ENCODE peak calls at places on chromosomes 5 and 9, in nine cellular contexts. One of them, this sample, is unnamed.

GRCh38 chr5:137802282-137803210 is 48.4 kb upstream of the HNRNPA0 start:
- DNase-seq in iPS-NIHi11: no peak
- DNase-seq in NCI-H1105: no peak
- DNase-seq in CD4-positive, alpha-beta T cell: no peak
- DNase-seq in WTC11: no peak
- DNase-seq in SHP77: no peak
- DNase-seq in Right ventricle myocardium superior: no peak
- DNase-seq in HT-29: no peak
- DNase-seq in anterior cingulate cortex: no peak
- DNase-seq in this sample: no peak

GRCh38 chr9:33649463-33649862 is 125.4 kb downstream of the ANKRD18B start:
- DNase-seq in iPS-NIHi11: no peak
- DNase-seq in NCI-H1105: no peak
- DNase-seq in CD4-positive, alpha-beta T cell: no peak
- DNase-seq in WTC11: no peak
- DNase-seq in SHP77: no peak
- DNase-seq in Right ventricle myocardium superior: no peak
- DNase-seq in HT-29: no peak
- DNase-seq in anterior cingulate cortex: no peak
- DNase-seq in this sample: no peak

GRCh38 chr5:173890195-173890951 is 2.2 kb downstream of the CPEB4 start:
- DNase-seq in iPS-NIHi11: no peak
- DNase-seq in NCI-H1105: no peak
- DNase-seq in CD4-positive, alpha-beta T cell: no peak
- DNase-seq in WTC11: peak
- DNase-seq in SHP77: peak
- DNase-seq in Right ventricle myocardium superior: peak
- DNase-seq in HT-29: no peak
- DNase-seq in anterior cingulate cortex: peak
- DNase-seq in this sample: no peak

GRCh38 chr9:116451500-116451899 is 235.6 kb upstream of the TRIM32 start:
- DNase-seq in iPS-NIHi11: no peak
- DNase-seq in NCI-H1105: no peak
- DNase-seq in CD4-positive, alpha-beta T cell: no peak
- DNase-seq in WTC11: no peak
- DNase-seq in SHP77: no peak
- DNase-seq in Right ventricle myocardium superior: no peak
- DNase-seq in HT-29: no peak
- DNase-seq in anterior cingulate cortex: no peak
- DNase-seq in this sample: no peak

GRCh38 chr9:26170224-26170623 is 492.0 kb upstream of the TUSC1 start:
- DNase-seq in iPS-NIHi11: no peak
- DNase-seq in NCI-H1105: no peak
- DNase-seq in CD4-positive, alpha-beta T cell: no peak
- DNase-seq in WTC11: no peak
- DNase-seq in SHP77: no peak
- DNase-seq in Right ventricle myocardium superior: no peak
- DNase-seq in HT-29: no peak
- DNase-seq in anterior cingulate cortex: no peak
- DNase-seq in this sample: no peak

GRCh38 chr5:106940986-106941385 is 729.8 kb downstream of the EFNA5 start:
- DNase-seq in iPS-NIHi11: no peak
- DNase-seq in NCI-H1105: no peak
- DNase-seq in CD4-positive, alpha-beta T cell: no peak
- DNase-seq in WTC11: no peak
- DNase-seq in SHP77: no peak
- DNase-seq in Right ventricle myocardium superior: no peak
- DNase-seq in HT-29: peak
- DNase-seq in anterior cingulate cortex: no peak
- DNase-seq in this sample: no peak

GRCh38 chr9:92600075-92600741 is 64.4 kb upstream of the ECM2 start:
- DNase-seq in iPS-NIHi11: no peak
- DNase-seq in NCI-H1105: no peak
- DNase-seq in CD4-positive, alpha-beta T cell: no peak
- DNase-seq in WTC11: no peak
- DNase-seq in SHP77: no peak
- DNase-seq in Right ventricle myocardium superior: no peak
- DNase-seq in HT-29: no peak
- DNase-seq in anterior cingulate cortex: no peak
- DNase-seq in this sample: no peak

GRCh38 chr5:152086668-152087067 is 162.0 kb upstream of the GLRA1 start:
- DNase-seq in iPS-NIHi11: no peak
- DNase-seq in NCI-H1105: no peak
- DNase-seq in CD4-positive, alpha-beta T cell: no peak
- DNase-seq in WTC11: no peak
- DNase-seq in SHP77: no peak
- DNase-seq in Right ventricle myocardium superior: no peak
- DNase-seq in HT-29: no peak
- DNase-seq in anterior cingulate cortex: no peak
- DNase-seq in this sample: no peak

GRCh38 chr5:168290902-168291280 is 554 bp upstream of the WWC1 start:
- DNase-seq in iPS-NIHi11: no peak
- DNase-seq in NCI-H1105: no peak
- DNase-seq in CD4-positive, alpha-beta T cell: no peak
- DNase-seq in WTC11: no peak
- DNase-seq in SHP77: no peak
- DNase-seq in Right ventricle myocardium superior: no peak
- DNase-seq in HT-29: no peak
- DNase-seq in anterior cingulate cortex: no peak
- DNase-seq in this sample: no peak

GRCh38 chr9:133949486-133950061 is 42.5 kb downstream of the VAV2 start:
- DNase-seq in iPS-NIHi11: no peak
- DNase-seq in NCI-H1105: no peak
- DNase-seq in CD4-positive, alpha-beta T cell: no peak
- DNase-seq in WTC11: no peak
- DNase-seq in SHP77: no peak
- DNase-seq in Right ventricle myocardium superior: peak
- DNase-seq in HT-29: no peak
- DNase-seq in anterior cingulate cortex: no peak
- DNase-seq in this sample: no peak

GRCh38 chr5:151682751-151683331 is 3.9 kb downstream of the SPARC start:
- DNase-seq in iPS-NIHi11: no peak
- DNase-seq in NCI-H1105: no peak
- DNase-seq in CD4-positive, alpha-beta T cell: no peak
- DNase-seq in WTC11: no peak
- DNase-seq in SHP77: no peak
- DNase-seq in Right ventricle myocardium superior: no peak
- DNase-seq in HT-29: no peak
- DNase-seq in anterior cingulate cortex: peak
- DNase-seq in this sample: no peak

GRCh38 chr5:61097465-61097864 is 64.8 kb downstream of the SMIM15 start:
- DNase-seq in iPS-NIHi11: no peak
- DNase-seq in NCI-H1105: no peak
- DNase-seq in CD4-positive, alpha-beta T cell: no peak
- DNase-seq in WTC11: no peak
- DNase-seq in SHP77: no peak
- DNase-seq in Right ventricle myocardium superior: no peak
- DNase-seq in HT-29: no peak
- DNase-seq in anterior cingulate cortex: no peak
- DNase-seq in this sample: no peak

GRCh38 chr9:106830527-106831140 is 32.3 kb upstream of the ZNF462 start:
- DNase-seq in iPS-NIHi11: no peak
- DNase-seq in NCI-H1105: no peak
- DNase-seq in CD4-positive, alpha-beta T cell: no peak
- DNase-seq in WTC11: no peak
- DNase-seq in SHP77: no peak
- DNase-seq in Right ventricle myocardium superior: peak
- DNase-seq in HT-29: no peak
- DNase-seq in anterior cingulate cortex: no peak
- DNase-seq in this sample: no peak

GRCh38 chr9:38017149-38017884 is 51.7 kb downstream of the SHB start:
- DNase-seq in iPS-NIHi11: peak
- DNase-seq in NCI-H1105: no peak
- DNase-seq in CD4-positive, alpha-beta T cell: no peak
- DNase-seq in WTC11: peak
- DNase-seq in SHP77: peak
- DNase-seq in Right ventricle myocardium superior: peak
- DNase-seq in HT-29: peak
- DNase-seq in anterior cingulate cortex: peak
- DNase-seq in this sample: no peak

GRCh38 chr5:8940934-8941333 is 604.9 kb downstream of the SEMA5A start:
- DNase-seq in iPS-NIHi11: no peak
- DNase-seq in NCI-H1105: no peak
- DNase-seq in CD4-positive, alpha-beta T cell: no peak
- DNase-seq in WTC11: no peak
- DNase-seq in SHP77: no peak
- DNase-seq in Right ventricle myocardium superior: no peak
- DNase-seq in HT-29: no peak
- DNase-seq in anterior cingulate cortex: no peak
- DNase-seq in this sample: no peak

GRCh38 chr9:85630676-85631075 is 111.1 kb downstream of the AGTPBP1 start:
- DNase-seq in iPS-NIHi11: no peak
- DNase-seq in NCI-H1105: no peak
- DNase-seq in CD4-positive, alpha-beta T cell: no peak
- DNase-seq in WTC11: no peak
- DNase-seq in SHP77: no peak
- DNase-seq in Right ventricle myocardium superior: no peak
- DNase-seq in HT-29: no peak
- DNase-seq in anterior cingulate cortex: no peak
- DNase-seq in this sample: no peak

GRCh38 chr5:34928267-34928666 is 1.1 kb upstream of the DNAJC21 start:
- DNase-seq in iPS-NIHi11: no peak
- DNase-seq in NCI-H1105: no peak
- DNase-seq in CD4-positive, alpha-beta T cell: no peak
- DNase-seq in WTC11: no peak
- DNase-seq in SHP77: no peak
- DNase-seq in Right ventricle myocardium superior: no peak
- DNase-seq in HT-29: no peak
- DNase-seq in anterior cingulate cortex: no peak
- DNase-seq in this sample: no peak

GRCh38 chr9:30851600-30851999 is 1532.8 kb upstream of the ACO1 start:
- DNase-seq in iPS-NIHi11: peak
- DNase-seq in NCI-H1105: no peak
- DNase-seq in CD4-positive, alpha-beta T cell: no peak
- DNase-seq in WTC11: no peak
- DNase-seq in SHP77: no peak
- DNase-seq in Right ventricle myocardium superior: no peak
- DNase-seq in HT-29: no peak
- DNase-seq in anterior cingulate cortex: no peak
- DNase-seq in this sample: no peak

GRCh38 chr5:59693492-59693891 is 200.0 kb downstream of the PDE4D start:
- DNase-seq in iPS-NIHi11: no peak
- DNase-seq in NCI-H1105: no peak
- DNase-seq in CD4-positive, alpha-beta T cell: no peak
- DNase-seq in WTC11: no peak
- DNase-seq in SHP77: no peak
- DNase-seq in Right ventricle myocardium superior: no peak
- DNase-seq in HT-29: no peak
- DNase-seq in anterior cingulate cortex: no peak
- DNase-seq in this sample: no peak

GRCh38 chr5:37859805-37860204 is 20.0 kb upstream of the GDNF start:
- DNase-seq in iPS-NIHi11: no peak
- DNase-seq in NCI-H1105: no peak
- DNase-seq in CD4-positive, alpha-beta T cell: no peak
- DNase-seq in WTC11: no peak
- DNase-seq in SHP77: no peak
- DNase-seq in Right ventricle myocardium superior: no peak
- DNase-seq in HT-29: no peak
- DNase-seq in anterior cingulate cortex: no peak
- DNase-seq in this sample: no peak

GRCh38 chr5:83277154-83277553 is 194.4 kb upstream of the VCAN start:
- DNase-seq in iPS-NIHi11: no peak
- DNase-seq in NCI-H1105: no peak
- DNase-seq in CD4-positive, alpha-beta T cell: no peak
- DNase-seq in WTC11: no peak
- DNase-seq in SHP77: no peak
- DNase-seq in Right ventricle myocardium superior: peak
- DNase-seq in HT-29: no peak
- DNase-seq in anterior cingulate cortex: no peak
- DNase-seq in this sample: no peak

GRCh38 chr5:61071565-61071964 is 90.7 kb downstream of the SMIM15 start:
- DNase-seq in iPS-NIHi11: peak
- DNase-seq in NCI-H1105: no peak
- DNase-seq in CD4-positive, alpha-beta T cell: no peak
- DNase-seq in WTC11: no peak
- DNase-seq in SHP77: no peak
- DNase-seq in Right ventricle myocardium superior: no peak
- DNase-seq in HT-29: peak
- DNase-seq in anterior cingulate cortex: no peak
- DNase-seq in this sample: no peak

GRCh38 chr5:94577466-94578245 is 40.7 kb downstream of the KIAA0825 start:
- DNase-seq in iPS-NIHi11: no peak
- DNase-seq in NCI-H1105: no peak
- DNase-seq in CD4-positive, alpha-beta T cell: no peak
- DNase-seq in WTC11: no peak
- DNase-seq in SHP77: no peak
- DNase-seq in Right ventricle myocardium superior: no peak
- DNase-seq in HT-29: no peak
- DNase-seq in anterior cingulate cortex: no peak
- DNase-seq in this sample: no peak

GRCh38 chr9:70113403-70114022 is 69.9 kb downstream of the MAMDC2 start:
- DNase-seq in iPS-NIHi11: peak
- DNase-seq in NCI-H1105: peak
- DNase-seq in CD4-positive, alpha-beta T cell: no peak
- DNase-seq in WTC11: peak
- DNase-seq in SHP77: peak
- DNase-seq in Right ventricle myocardium superior: peak
- DNase-seq in HT-29: peak
- DNase-seq in anterior cingulate cortex: peak
- DNase-seq in this sample: no peak

GRCh38 chr5:154301726-154302125 is 111.2 kb downstream of the GALNT10 start:
- DNase-seq in iPS-NIHi11: no peak
- DNase-seq in NCI-H1105: no peak
- DNase-seq in CD4-positive, alpha-beta T cell: no peak
- DNase-seq in WTC11: no peak
- DNase-seq in SHP77: no peak
- DNase-seq in Right ventricle myocardium superior: no peak
- DNase-seq in HT-29: no peak
- DNase-seq in anterior cingulate cortex: peak
- DNase-seq in this sample: no peak

GRCh38 chr9:124045076-124045829 is 33.7 kb downstream of the LHX2 start:
- DNase-seq in iPS-NIHi11: peak
- DNase-seq in NCI-H1105: no peak
- DNase-seq in CD4-positive, alpha-beta T cell: no peak
- DNase-seq in WTC11: peak
- DNase-seq in SHP77: no peak
- DNase-seq in Right ventricle myocardium superior: peak
- DNase-seq in HT-29: no peak
- DNase-seq in anterior cingulate cortex: peak
- DNase-seq in this sample: no peak

This sample was measured in memory B cell.